ENCODE peak calls at places on chromosomes 11 and 22, in ten cellular contexts. G, F, T, Z, J, H, S, C, U and X are unnamed samples.

GRCh38 chr22:46067159-46068111 is 82.9 kb upstream of the PPARA start:
- DNase-seq in G (no peak), F (no peak), T (no peak), Z (no peak), J (no peak), H (no peak), S (no peak), C (peak; percentile 13), U (no peak), X (no peak)

GRCh38 chr11:70646272-70647049 is 248.1 kb downstream of the CTTN start:
- DNase-seq in G (no peak), F (no peak), T (no peak), Z (no peak), J (no peak), H (no peak), S (no peak), C (no peak), U (no peak), X (no peak)

GRCh38 chr11:992577-992976 is 43.9 kb downstream of the MUC6 start:
- DNase-seq in G (no peak), F (no peak), T (no peak), Z (no peak), J (no peak), H (no peak), S (no peak), C (no peak), U (no peak), X (no peak)

GRCh38 chr11:75351541-75352416 is at the start of gene ARRB1:
- DNase-seq in G (peak; percentile 52), F (peak; percentile 51), T (peak; percentile 23), Z (peak; percentile 33), J (peak; percentile 51), H (peak; percentile 91), S (peak; percentile 70), C (peak; percentile 44), U (peak; percentile 79), X (peak; percentile 32)

GRCh38 chr22:43528601-43529360 is 117.0 kb downstream of the MPPED1 start:
- DNase-seq in G (no peak), F (no peak), T (no peak), Z (no peak), J (no peak), H (no peak), S (no peak), C (no peak), U (no peak), X (no peak)

GRCh38 chr22:43861529-43861928 is 784 bp downstream of the SULT4A1 start:
- DNase-seq in G (no peak), F (peak; percentile 63), T (no peak), Z (no peak), J (no peak), H (no peak), S (no peak), C (no peak), U (no peak), X (no peak)

GRCh38 chr11:103659743-103660142 is 376.7 kb upstream of the DDI1 start:
- DNase-seq in G (no peak), F (no peak), T (no peak), Z (no peak), J (no peak), H (no peak), S (no peak), C (no peak), U (no peak), X (no peak)

GRCh38 chr11:15747671-15748070 is 608.7 kb downstream of the SOX6 start:
- DNase-seq in G (no peak), F (no peak), T (no peak), Z (no peak), J (no peak), H (no peak), S (no peak), C (no peak), U (no peak), X (no peak)

GRCh38 chr11:9004310-9004945 is 627 bp upstream of the NRIP3 start:
- DNase-seq in G (peak; percentile 4), F (peak; percentile 34), T (no peak), Z (peak; percentile 23), J (peak; percentile 3), H (peak; percentile 68), S (no peak), C (no peak), U (peak; percentile 66), X (no peak)

GRCh38 chr11:3159296-3160190 is 5.6 kb downstream of the OSBPL5 start:
- DNase-seq in G (no peak), F (no peak), T (no peak), Z (no peak), J (no peak), H (peak; percentile 82), S (no peak), C (peak; percentile 14), U (no peak), X (no peak)

GRCh38 chr11:70719516-70719915 is 321.2 kb downstream of the CTTN start:
- DNase-seq in G (no peak), F (no peak), T (no peak), Z (no peak), J (no peak), H (no peak), S (no peak), C (no peak), U (no peak), X (no peak)

GRCh38 chr11:63919267-63920125 is 2.5 kb upstream of the RCOR2 start:
- DNase-seq in G (no peak), F (peak; percentile 98), T (no peak), Z (no peak), J (peak; percentile 68), H (no peak), S (no peak), C (peak; percentile 41), U (peak; percentile 70), X (no peak)